ENCODE peak calls at places on chromosomes 1 and 21, in seven cellular contexts. One of them, this sample, is unnamed.

GRCh38 chr21:14734833-14735232 is 188.7 kb upstream of the SAMSN1 start:
- DNase-seq in endodermal cell: no peak
- DNase-seq in psoas muscle: no peak
- DNase-seq in retinal pigment epithelial cell: no peak
- DNase-seq in IMR-90: no peak
- DNase-seq in GM06990: no peak
- DNase-seq in brain microvascular endothelial cell: no peak
- DNase-seq in this sample: no peak

GRCh38 chr1:18900303-18900841 is 2.0 kb downstream of the ALDH4A1 start:
- DNase-seq in brain microvascular endothelial cell: no peak
- DNase-seq in psoas muscle: peak; percentile 37
- DNase-seq in endodermal cell: no peak
- DNase-seq in IMR-90: peak; percentile 60
- DNase-seq in retinal pigment epithelial cell: no peak
- DNase-seq in GM06990: no peak
- DNase-seq in this sample: peak; percentile 41

GRCh38 chr1:13513885-13514546 is at the start of gene LRRC38:
- DNase-seq in brain microvascular endothelial cell: no peak
- DNase-seq in endodermal cell: peak; percentile 83
- DNase-seq in psoas muscle: peak; percentile 61
- DNase-seq in GM06990: peak; percentile 17
- DNase-seq in IMR-90: no peak
- DNase-seq in retinal pigment epithelial cell: no peak
- DNase-seq in this sample: no peak

GRCh38 chr1:154006136-154006535 is 15.6 kb downstream of the RPS27 start:
- DNase-seq in brain microvascular endothelial cell: peak; percentile 42
- DNase-seq in GM06990: no peak
- DNase-seq in endodermal cell: no peak
- DNase-seq in psoas muscle: no peak
- DNase-seq in retinal pigment epithelial cell: no peak
- DNase-seq in IMR-90: peak; percentile 86
- DNase-seq in this sample: peak; percentile 51

GRCh38 chr1:191889623-191890003 is 268.6 kb upstream of the RGS18 start:
- DNase-seq in endodermal cell: no peak
- DNase-seq in brain microvascular endothelial cell: no peak
- DNase-seq in psoas muscle: no peak
- DNase-seq in retinal pigment epithelial cell: no peak
- DNase-seq in IMR-90: no peak
- DNase-seq in GM06990: no peak
- DNase-seq in this sample: no peak

GRCh38 chr1:78275456-78275855 is 215.3 kb upstream of the PTGFR start:
- DNase-seq in IMR-90: peak; percentile 47
- DNase-seq in GM06990: no peak
- DNase-seq in brain microvascular endothelial cell: no peak
- DNase-seq in psoas muscle: no peak
- DNase-seq in endodermal cell: no peak
- DNase-seq in retinal pigment epithelial cell: no peak
- DNase-seq in this sample: peak; percentile 74

GRCh38 chr1:93255222-93256079 is 74.9 kb downstream of the CCDC18 start:
- DNase-seq in brain microvascular endothelial cell: peak; percentile 68
- DNase-seq in IMR-90: peak; percentile 92
- DNase-seq in psoas muscle: no peak
- DNase-seq in endodermal cell: no peak
- DNase-seq in retinal pigment epithelial cell: peak; percentile 41
- DNase-seq in GM06990: no peak
- DNase-seq in this sample: peak; percentile 78

GRCh38 chr1:38026592-38027200 is 14.2 kb downstream of the UTP11 start:
- DNase-seq in retinal pigment epithelial cell: no peak
- DNase-seq in psoas muscle: no peak
- DNase-seq in IMR-90: peak; percentile 57
- DNase-seq in brain microvascular endothelial cell: no peak
- DNase-seq in endodermal cell: peak; percentile 90
- DNase-seq in GM06990: no peak
- DNase-seq in this sample: peak; percentile 66

GRCh38 chr21:39666681-39667315 is 54.1 kb downstream of the B3GALT5 start:
- DNase-seq in endodermal cell: peak; percentile 22
- DNase-seq in brain microvascular endothelial cell: no peak
- DNase-seq in psoas muscle: no peak
- DNase-seq in IMR-90: no peak
- DNase-seq in GM06990: no peak
- DNase-seq in retinal pigment epithelial cell: no peak
- DNase-seq in this sample: no peak

GRCh38 chr1:31750858-31751638 is 13.1 kb downstream of the ADGRB2 start:
- DNase-seq in brain microvascular endothelial cell: peak; percentile 44
- DNase-seq in retinal pigment epithelial cell: no peak
- DNase-seq in GM06990: no peak
- DNase-seq in endodermal cell: no peak
- DNase-seq in psoas muscle: no peak
- DNase-seq in IMR-90: peak; percentile 77
- DNase-seq in this sample: peak; percentile 48

GRCh38 chr1:168092566-168093355 is 44.0 kb downstream of the GPR161 start:
- DNase-seq in endodermal cell: peak; percentile 68
- DNase-seq in psoas muscle: no peak
- DNase-seq in brain microvascular endothelial cell: no peak
- DNase-seq in IMR-90: no peak
- DNase-seq in GM06990: no peak
- DNase-seq in retinal pigment epithelial cell: no peak
- DNase-seq in this sample: peak; percentile 62

GRCh38 chr1:232900818-232901217 is 49.6 kb upstream of the NTPCR start:
- DNase-seq in IMR-90: no peak
- DNase-seq in GM06990: no peak
- DNase-seq in endodermal cell: no peak
- DNase-seq in retinal pigment epithelial cell: no peak
- DNase-seq in brain microvascular endothelial cell: no peak
- DNase-seq in psoas muscle: no peak
- DNase-seq in this sample: no peak

GRCh38 chr1:240094043-240094722 is 2.5 kb downstream of the FMN2 start:
- DNase-seq in endodermal cell: no peak
- DNase-seq in IMR-90: no peak
- DNase-seq in brain microvascular endothelial cell: no peak
- DNase-seq in psoas muscle: no peak
- DNase-seq in retinal pigment epithelial cell: no peak
- DNase-seq in GM06990: no peak
- DNase-seq in this sample: no peak

GRCh38 chr1:240091201-240091600 is 482 bp upstream of the FMN2 start:
- DNase-seq in IMR-90: no peak
- DNase-seq in psoas muscle: no peak
- DNase-seq in endodermal cell: no peak
- DNase-seq in brain microvascular endothelial cell: no peak
- DNase-seq in retinal pigment epithelial cell: no peak
- DNase-seq in GM06990: no peak
- DNase-seq in this sample: no peak

GRCh38 chr1:240091614-240092300 is at the start of gene FMN2:
- DNase-seq in brain microvascular endothelial cell: peak; percentile 8
- DNase-seq in psoas muscle: no peak
- DNase-seq in IMR-90: peak; percentile 49
- DNase-seq in retinal pigment epithelial cell: no peak
- DNase-seq in GM06990: no peak
- DNase-seq in endodermal cell: peak; percentile 88
- DNase-seq in this sample: peak; percentile 2

GRCh38 chr1:240092301-240093119 is 827 bp downstream of the FMN2 start:
- DNase-seq in psoas muscle: no peak
- DNase-seq in GM06990: no peak
- DNase-seq in IMR-90: peak; percentile 74
- DNase-seq in retinal pigment epithelial cell: no peak
- DNase-seq in brain microvascular endothelial cell: peak; percentile 57
- DNase-seq in endodermal cell: peak; percentile 80
- DNase-seq in this sample: peak; percentile 53

GRCh38 chr1:240093120-240093961 is 1.7 kb downstream of the FMN2 start:
- DNase-seq in IMR-90: no peak
- DNase-seq in retinal pigment epithelial cell: no peak
- DNase-seq in endodermal cell: peak; percentile 85
- DNase-seq in brain microvascular endothelial cell: peak; percentile 25
- DNase-seq in psoas muscle: no peak
- DNase-seq in GM06990: no peak
- DNase-seq in this sample: no peak
- H3K4me3 ChIP-seq in IMR-90: peak overlapping the region; percentile 89
- H3K4me3 ChIP-seq in retinal pigment epithelial cell: peak overlapping the region; percentile 76
- H3K4me3 ChIP-seq in endodermal cell: peak overlapping the region; percentile 90
- H3K4me3 ChIP-seq in brain microvascular endothelial cell: peak overlapping the region; percentile 75
- H3K4me3 ChIP-seq in psoas muscle: peak overlapping the region; percentile 48
- H3K4me3 ChIP-seq in GM06990: no peak overlapping the region
- H3K4me3 ChIP-seq in this sample: peak overlapping the region; percentile 28

DNA sequence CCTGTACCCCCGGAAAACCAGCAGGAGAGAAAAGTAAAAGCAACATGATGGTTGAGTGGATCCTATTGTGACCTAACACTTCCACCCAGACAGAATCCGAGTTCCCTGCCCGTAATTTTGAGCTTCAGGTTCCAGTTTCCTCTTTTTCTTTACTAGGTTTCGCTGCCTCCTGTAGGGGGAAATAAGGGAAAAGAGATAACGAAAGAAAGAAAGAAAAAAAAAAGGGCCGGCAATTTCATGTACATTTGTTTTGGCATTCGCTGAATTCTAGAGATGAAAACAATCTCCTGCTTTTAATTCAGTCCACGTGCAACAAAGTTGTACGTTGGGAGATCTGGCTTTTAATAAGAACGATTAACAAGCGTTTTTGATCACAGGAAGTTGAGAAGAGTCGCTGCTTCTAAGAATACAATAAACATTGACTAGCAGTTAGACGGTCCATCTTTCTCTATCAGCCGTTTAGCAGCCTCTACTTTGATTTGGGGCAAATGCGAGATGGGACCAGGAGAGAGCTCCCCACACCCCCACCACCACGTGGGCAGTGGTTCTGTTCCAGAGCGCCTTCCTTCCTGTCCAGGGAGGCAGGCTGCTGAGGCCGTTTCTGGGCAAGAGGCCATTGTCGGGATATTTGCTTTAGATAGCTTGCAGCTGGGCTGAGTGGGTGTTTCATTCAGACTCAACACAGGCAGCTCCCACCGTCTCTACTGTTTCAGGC is 155.9 kb upstream of the RUNX1 start:
- DNase-seq in brain microvascular endothelial cell: peak; percentile 93
- DNase-seq in retinal pigment epithelial cell: no peak
- DNase-seq in psoas muscle: peak; percentile 72
- DNase-seq in IMR-90: peak; percentile 98
- DNase-seq in GM06990: peak; percentile 44
- DNase-seq in endodermal cell: peak; percentile 54
- DNase-seq in this sample: peak; percentile 98
- TF ChIP-seq CTCF in brain microvascular endothelial cell: peak; percentile 3
- TF ChIP-seq CTCF in retinal pigment epithelial cell: no peak
- TF ChIP-seq CTCF in psoas muscle: no peak
- TF ChIP-seq CTCF in IMR-90: peak; percentile 44
- TF ChIP-seq CTCF in GM06990: no peak
- TF ChIP-seq CTCF in endodermal cell: peak; percentile 41
- TF ChIP-seq CTCF in this sample: peak; percentile 25

DNA sequence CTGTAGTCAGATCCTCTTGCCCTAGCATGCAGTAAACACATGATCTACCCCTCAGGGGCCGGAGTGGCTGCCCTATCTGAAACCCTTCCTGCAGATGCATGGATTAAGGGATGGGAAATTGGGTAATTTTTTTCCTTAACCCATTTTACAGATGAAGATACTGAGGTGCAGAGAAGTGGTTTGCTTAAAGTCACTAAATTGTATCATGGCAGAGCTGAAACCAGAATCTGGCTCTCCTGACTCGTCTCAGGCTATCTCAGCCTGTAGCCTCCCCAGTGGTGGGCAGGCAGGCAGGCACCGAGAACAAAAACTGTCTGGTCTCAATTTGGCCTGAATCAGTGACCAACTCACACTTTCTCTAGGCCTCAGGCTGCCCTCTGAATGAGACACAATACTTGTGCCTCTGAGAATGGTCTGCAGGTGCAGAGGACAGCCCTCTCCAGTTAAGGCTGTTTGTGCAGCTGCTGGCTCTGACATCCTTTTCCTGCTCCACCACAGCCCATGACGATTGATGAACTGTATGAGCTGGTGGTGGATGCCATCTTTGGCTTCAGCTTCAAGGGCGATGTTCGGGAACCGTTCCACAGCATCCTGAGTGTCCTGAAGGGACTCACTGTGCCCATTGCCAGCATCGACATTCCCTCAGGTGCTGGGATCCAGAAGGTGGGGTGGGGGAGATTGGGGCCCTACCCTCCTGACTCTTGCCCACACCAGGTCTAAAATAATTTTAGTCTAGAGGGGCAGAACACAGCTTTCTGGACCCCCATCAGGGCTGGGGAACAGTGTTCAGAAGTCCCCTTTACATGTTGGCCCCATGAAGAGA is 1.5 kb downstream of the NAXE start:
- DNase-seq in psoas muscle: no peak
- DNase-seq in IMR-90: no peak
- DNase-seq in GM06990: no peak
- DNase-seq in retinal pigment epithelial cell: no peak
- DNase-seq in brain microvascular endothelial cell: no peak
- DNase-seq in endodermal cell: no peak
- DNase-seq in this sample: no peak
- H3K4me3 ChIP-seq in psoas muscle: peak overlapping the region; percentile 83
- H3K4me3 ChIP-seq in IMR-90: no peak overlapping the region
- H3K4me3 ChIP-seq in GM06990: no peak overlapping the region
- H3K4me3 ChIP-seq in retinal pigment epithelial cell: peak overlapping the region; percentile 65
- H3K4me3 ChIP-seq in brain microvascular endothelial cell: no peak overlapping the region
- H3K4me3 ChIP-seq in endodermal cell: peak overlapping the region; percentile 86
- H3K4me3 ChIP-seq in this sample: no peak overlapping the region

GRCh38 chr1:113943028-113943811 is 14.1 kb downstream of the HIPK1 start:
- DNase-seq in brain microvascular endothelial cell: no peak
- DNase-seq in IMR-90: peak; percentile 16
- DNase-seq in psoas muscle: no peak
- DNase-seq in GM06990: no peak
- DNase-seq in retinal pigment epithelial cell: no peak
- DNase-seq in endodermal cell: no peak
- DNase-seq in this sample: peak; percentile 59
- TF ChIP-seq CTCF in brain microvascular endothelial cell: peak; percentile 6
- TF ChIP-seq CTCF in IMR-90: peak; percentile 5
- TF ChIP-seq CTCF in psoas muscle: peak; percentile 3
- TF ChIP-seq CTCF in GM06990: no peak
- TF ChIP-seq CTCF in retinal pigment epithelial cell: no peak
- TF ChIP-seq CTCF in endodermal cell: no peak
- TF ChIP-seq CTCF in this sample: no peak

This sample was measured in cardiac fibroblast.